ENCODE peak calls at places on chromosomes 4 and X, in eight cellular contexts. A, M, T, D, F, S, Z and Q are unnamed samples.

GRCh38 chr4:8115203-8115520 is 43.5 kb downstream of the ABLIM2 start:
- DNase-seq in Z (no peak), F (no peak), A (no peak), T (no peak), M (no peak), S (no peak), D (no peak), Q (no peak)

GRCh38 chr4:87304659-87305277 is 17.9 kb downstream of the HSD17B13 start:
- DNase-seq in T (no peak), A (peak), M (peak), D (peak), S (no peak), Z (peak), F (no peak), Q (peak)

GRCh38 chrX:140815868-140816267 is 106.3 kb downstream of the LINC00632 start:
- DNase-seq in A (no peak), Z (peak), S (no peak), T (peak), D (peak), F (no peak), M (peak), Q (peak)

GRCh38 chr4:139656614-139657486 is 8.8 kb upstream of the MGST2 start:
- DNase-seq in S (peak), D (peak), Z (peak), A (peak), M (peak), F (peak), T (peak), Q (peak)

GRCh38 chr4:125317526-125317880 is 2.7 kb downstream of the FAT4 start:
- DNase-seq in D (peak), Z (peak), F (peak), M (peak), A (peak), S (no peak), T (peak), Q (peak)

GRCh38 chr4:173111031-173111430 is 57.6 kb upstream of the GALNT7 start:
- DNase-seq in S (no peak), A (no peak), M (no peak), D (no peak), T (no peak), F (no peak), Z (no peak), Q (no peak)

GRCh38 chr4:164383187-164384181 is 370.4 kb upstream of the SMIM31 start:
- DNase-seq in S (no peak), Z (peak), M (no peak), F (peak), T (no peak), D (no peak), A (peak), Q (peak)

GRCh38 chr4:11446156-11446811 is 17.6 kb upstream of the HS3ST1 start:
- DNase-seq in M (peak), S (no peak), D (peak), F (no peak), T (peak), Z (peak), A (no peak), Q (no peak)

GRCh38 chr4:119106036-119107000 is 29.3 kb upstream of the MYOZ2 start:
- DNase-seq in S (no peak), F (no peak), A (no peak), M (no peak), T (peak), Z (no peak), D (no peak), Q (peak)

GRCh38 chr4:149980941-149981340 is 97.3 kb upstream of the DCLK2 start:
- DNase-seq in S (peak), A (peak), T (peak), F (peak), M (peak), Z (peak), D (peak), Q (peak)

GRCh38 chr4:169256856-169257756 is 13.7 kb downstream of the SH3RF1 start:
- DNase-seq in D (no peak), T (peak), Z (no peak), A (no peak), M (peak), S (no peak), F (no peak), Q (no peak)

GRCh38 chr4:57040510-57040909 is 61.8 kb downstream of the POLR2B start:
- DNase-seq in M (no peak), A (no peak), S (no peak), F (no peak), Z (no peak), T (no peak), D (no peak), Q (no peak)

GRCh38 chrX:136764206-136764605 is 16.5 kb downstream of the ARHGEF6 start:
- DNase-seq in M (no peak), Z (no peak), F (no peak), D (no peak), T (no peak), S (no peak), A (no peak), Q (no peak)

GRCh38 chr4:129231907-129232626 is 136.1 kb downstream of the C4orf33 start:
- DNase-seq in T (no peak), A (no peak), D (no peak), F (no peak), M (no peak), S (no peak), Z (peak), Q (peak)

GRCh38 chr4:108168213-108168671 is 490 bp downstream of the LEF1 start:
- DNase-seq in M (no peak), T (peak), F (no peak), Z (peak), A (no peak), S (peak), D (peak), Q (no peak)

GRCh38 chr4:10186228-10187214 is 69.9 kb upstream of the WDR1 start:
- DNase-seq in M (no peak), T (peak), A (no peak), D (peak), S (no peak), F (no peak), Z (no peak), Q (no peak)

GRCh38 chr4:27368781-27369180 is 508.1 kb downstream of the STIM2 start:
- DNase-seq in Z (peak), S (no peak), M (no peak), F (no peak), A (no peak), D (no peak), T (peak), Q (no peak)

GRCh38 chrX:69116077-69116476 is 49.2 kb downstream of the PJA1 start:
- DNase-seq in T (no peak), D (no peak), S (no peak), F (no peak), M (no peak), A (peak), Z (no peak), Q (peak)

GRCh38 chr4:7087036-7087435 is 19.2 kb upstream of the GRPEL1 start:
- DNase-seq in M (no peak), Z (no peak), F (no peak), T (no peak), S (no peak), D (no peak), A (no peak), Q (peak)

GRCh38 chr4:1178300-1179088 is 6.1 kb upstream of the SPON2 start:
- DNase-seq in M (no peak), S (no peak), Z (no peak), F (no peak), D (no peak), T (no peak), A (no peak), Q (peak)

GRCh38 chr4:102008711-102009110 is 218.2 kb downstream of the BANK1 start:
- DNase-seq in D (peak), Z (peak), F (no peak), A (no peak), T (peak), M (peak), S (no peak), Q (no peak)

GRCh38 chr4:76061421-76061820 is 13.1 kb upstream of the ART3 start:
- DNase-seq in Z (no peak), F (no peak), T (no peak), M (no peak), S (no peak), A (no peak), D (no peak), Q (no peak)

GRCh38 chr4:16278178-16278577 is 51.9 kb upstream of the TAPT1 start:
- DNase-seq in Z (no peak), F (no peak), A (no peak), T (no peak), M (no peak), D (no peak), S (no peak), Q (no peak)

GRCh38 chr4:102759835-102760644 is 728 bp downstream of the MANBA start:
- DNase-seq in Z (peak), T (peak), D (peak), S (no peak), A (peak), F (peak), M (peak), Q (peak)

GRCh38 chr4:25953740-25954139 is 39.7 kb downstream of the SMIM20 start:
- DNase-seq in A (peak), S (no peak), T (peak), M (peak), D (peak), F (peak), Z (peak), Q (peak)
- TF ChIP-seq CTCF in A (no peak), S (no peak), T (no peak), M (no peak), D (peak), F (no peak), Z (no peak), Q (no peak)

GRCh38 chrX:46957299-46957698 is 45.1 kb downstream of the JADE3 start:
- DNase-seq in T (no peak), F (peak), D (no peak), M (no peak), Z (no peak), S (no peak), A (peak), Q (no peak)

GRCh38 chrX:46959101-46959500 is 46.9 kb downstream of the JADE3 start:
- DNase-seq in F (no peak), M (peak), S (no peak), D (no peak), A (no peak), Z (no peak), T (peak), Q (peak)

GRCh38 chrX:46953597-46953996 is 41.4 kb downstream of the JADE3 start:
- DNase-seq in S (no peak), Z (no peak), T (peak), D (peak), A (peak), M (peak), F (no peak), Q (no peak)

GRCh38 chrX:46954716-46955115 is 42.5 kb downstream of the JADE3 start:
- DNase-seq in D (no peak), T (no peak), S (no peak), A (no peak), M (no peak), Z (no peak), F (no peak), Q (no peak)

GRCh38 chrX:46953137-46953527 is 40.9 kb downstream of the JADE3 start:
- DNase-seq in S (no peak), D (no peak), M (peak), F (no peak), A (no peak), T (no peak), Z (no peak), Q (no peak)
- H3K4me3 ChIP-seq in S (no peak), D (no peak), M (no peak), F (no peak), A (no peak), T (no peak), Z (no peak), Q (no peak)

GRCh38 chr4:37381040-37381668 is 136.6 kb downstream of the NWD2 start:
- DNase-seq in T (no peak), S (no peak), D (no peak), Z (no peak), M (no peak), A (no peak), F (no peak), Q (no peak)

GRCh38 chr4:37389369-37389765 is 144.8 kb downstream of the NWD2 start:
- DNase-seq in T (no peak), S (no peak), Z (no peak), A (no peak), F (no peak), D (no peak), M (no peak), Q (no peak)

GRCh38 chr4:37385424-37385823 is 140.9 kb downstream of the NWD2 start:
- DNase-seq in D (no peak), F (no peak), S (no peak), M (no peak), A (no peak), T (no peak), Z (no peak), Q (no peak)

GRCh38 chr4:37388672-37389368 is 144.3 kb downstream of the NWD2 start:
- DNase-seq in F (no peak), M (peak), A (no peak), S (no peak), D (no peak), T (peak), Z (no peak), Q (no peak)

DNA sequence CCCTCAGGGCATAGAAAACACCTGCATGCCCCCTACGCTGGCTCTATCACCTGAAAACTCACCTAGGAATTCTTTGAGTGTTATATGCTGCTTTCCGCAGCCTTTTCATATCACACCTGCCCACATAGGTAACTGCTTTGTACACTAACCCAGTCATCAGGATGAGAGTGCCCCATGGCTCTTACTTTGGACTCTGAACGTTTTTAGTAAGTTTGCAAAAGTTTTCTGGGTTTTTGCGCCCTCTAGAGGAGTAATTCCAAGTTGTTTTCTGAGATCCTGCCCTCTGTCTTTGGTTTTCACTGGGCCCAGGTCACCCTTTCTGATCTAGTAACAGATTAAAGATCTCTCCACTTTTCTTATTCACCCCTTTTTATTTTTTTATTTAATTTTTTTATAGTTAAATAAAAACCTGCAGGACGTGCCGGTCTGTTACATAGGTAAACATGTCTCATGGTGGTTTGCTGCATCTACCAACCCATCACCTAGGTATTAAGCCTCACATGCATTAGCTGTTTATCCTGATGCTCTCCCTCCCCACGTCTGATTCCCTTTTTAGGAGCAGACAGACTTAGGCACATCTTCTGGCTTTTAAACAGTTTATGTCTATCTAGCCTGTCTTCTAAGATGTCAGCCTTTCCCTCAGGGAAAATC is 139.2 kb downstream of the NWD2 start:
- DNase-seq in T (peak), A (peak), D (peak), S (no peak), Z (peak), F (peak), M (peak), Q (peak)
- TF ChIP-seq CTCF in T (peak), A (peak), D (peak), S (peak), Z (peak), F (peak), M (peak), Q (peak)

GRCh38 chr4:74934822-74935326 is 2.0 kb downstream of the PARM1 start:
- DNase-seq in S (no peak), Z (no peak), M (no peak), F (no peak), A (no peak), D (no peak), T (no peak), Q (no peak)
- H3K4me3 ChIP-seq in S (no peak), Z (no peak), M (peak), F (peak), A (no peak), D (no peak), T (no peak), Q (no peak)